ENCODE peak calls at places on chromosomes 1 and 21, in seven cellular contexts. One of them, this sample, is unnamed.

GRCh38 chr1:106954830-106955229 is 101.6 kb upstream of the PRMT6 start:
- DNase-seq in sigmoid colon: no peak
- DNase-seq in K562: no peak
- DNase-seq in HCT116: no peak
- DNase-seq in H1: no peak
- DNase-seq in transverse colon: no peak
- DNase-seq in suprapubic skin: no peak
- DNase-seq in this sample: no peak

GRCh38 chr1:114719424-114719787 is 2.8 kb upstream of the NRAS start:
- DNase-seq in suprapubic skin: no peak
- DNase-seq in HCT116: no peak
- DNase-seq in K562: no peak
- DNase-seq in transverse colon: no peak
- DNase-seq in H1: no peak
- DNase-seq in sigmoid colon: no peak
- DNase-seq in this sample: no peak

GRCh38 chr21:42558846-42559245 is 45.2 kb downstream of the SLC37A1 start:
- DNase-seq in sigmoid colon: peak; percentile 40
- DNase-seq in K562: no peak
- DNase-seq in transverse colon: peak; percentile 2
- DNase-seq in HCT116: no peak
- DNase-seq in suprapubic skin: peak; percentile 72
- DNase-seq in H1: no peak
- DNase-seq in this sample: no peak

GRCh38 chr1:106232128-106232527 is 824.3 kb upstream of the PRMT6 start:
- DNase-seq in sigmoid colon: no peak
- DNase-seq in suprapubic skin: no peak
- DNase-seq in HCT116: no peak
- DNase-seq in H1: no peak
- DNase-seq in transverse colon: no peak
- DNase-seq in K562: no peak
- DNase-seq in this sample: no peak

GRCh38 chr1:92029241-92029922 is 403 bp upstream of the EPHX4 start:
- DNase-seq in K562: no peak
- DNase-seq in HCT116: no peak
- DNase-seq in sigmoid colon: no peak
- DNase-seq in H1: no peak
- DNase-seq in suprapubic skin: no peak
- DNase-seq in transverse colon: no peak
- DNase-seq in this sample: no peak

GRCh38 chr1:26468911-26469310 is 3.3 kb upstream of the HMGN2 start:
- DNase-seq in suprapubic skin: no peak
- DNase-seq in K562: no peak
- DNase-seq in HCT116: no peak
- DNase-seq in sigmoid colon: no peak
- DNase-seq in H1: no peak
- DNase-seq in transverse colon: peak; percentile 74
- DNase-seq in this sample: no peak

GRCh38 chr1:184810735-184811316 is 56.2 kb upstream of the EDEM3 start:
- DNase-seq in K562: no peak
- DNase-seq in suprapubic skin: no peak
- DNase-seq in HCT116: no peak
- DNase-seq in transverse colon: no peak
- DNase-seq in sigmoid colon: peak; percentile 77
- DNase-seq in H1: no peak
- DNase-seq in this sample: no peak

GRCh38 chr1:168303716-168304540 is 23.3 kb downstream of the TBX19 start:
- DNase-seq in HCT116: no peak
- DNase-seq in suprapubic skin: no peak
- DNase-seq in K562: no peak
- DNase-seq in transverse colon: no peak
- DNase-seq in H1: no peak
- DNase-seq in sigmoid colon: no peak
- DNase-seq in this sample: no peak

GRCh38 chr1:110436635-110437034 is 14.3 kb upstream of the PROK1 start:
- DNase-seq in H1: no peak
- DNase-seq in sigmoid colon: no peak
- DNase-seq in suprapubic skin: no peak
- DNase-seq in K562: no peak
- DNase-seq in HCT116: no peak
- DNase-seq in transverse colon: no peak
- DNase-seq in this sample: no peak

GRCh38 chr1:207397525-207397926 is 56.6 kb upstream of the CR2 start:
- DNase-seq in H1: no peak
- DNase-seq in transverse colon: no peak
- DNase-seq in sigmoid colon: no peak
- DNase-seq in suprapubic skin: no peak
- DNase-seq in HCT116: no peak
- DNase-seq in K562: no peak
- DNase-seq in this sample: no peak

GRCh38 chr1:53604291-53604919 is 134.6 kb downstream of the GLIS1 start:
- DNase-seq in transverse colon: no peak
- DNase-seq in K562: no peak
- DNase-seq in HCT116: no peak
- DNase-seq in sigmoid colon: no peak
- DNase-seq in suprapubic skin: no peak
- DNase-seq in H1: no peak
- DNase-seq in this sample: no peak

GRCh38 chr1:43722825-43723224 is 15.5 kb downstream of the ST3GAL3 start:
- DNase-seq in H1: no peak
- DNase-seq in transverse colon: no peak
- DNase-seq in suprapubic skin: no peak
- DNase-seq in sigmoid colon: no peak
- DNase-seq in HCT116: no peak
- DNase-seq in K562: peak; percentile 42
- DNase-seq in this sample: no peak

GRCh38 chr1:154405762-154406571 is 824 bp downstream of the IL6R start:
- DNase-seq in suprapubic skin: peak; percentile 95
- DNase-seq in sigmoid colon: peak; percentile 94
- DNase-seq in K562: peak; percentile 54
- DNase-seq in HCT116: no peak
- DNase-seq in transverse colon: peak; percentile 76
- DNase-seq in H1: no peak
- DNase-seq in this sample: peak; percentile 78

GRCh38 chr21:26070822-26071425 is 99.6 kb downstream of the APP start:
- DNase-seq in H1: no peak
- DNase-seq in transverse colon: peak; percentile 35
- DNase-seq in sigmoid colon: peak; percentile 81
- DNase-seq in suprapubic skin: no peak
- DNase-seq in HCT116: no peak
- DNase-seq in K562: no peak
- DNase-seq in this sample: no peak

GRCh38 chr1:231401478-231401877 is 20.6 kb downstream of the EGLN1 start:
- DNase-seq in transverse colon: no peak
- DNase-seq in sigmoid colon: no peak
- DNase-seq in HCT116: no peak
- DNase-seq in suprapubic skin: no peak
- DNase-seq in K562: no peak
- DNase-seq in H1: no peak
- DNase-seq in this sample: no peak

GRCh38 chr1:190453550-190453949 is 24.1 kb downstream of the BRINP3 start:
- DNase-seq in H1: no peak
- DNase-seq in suprapubic skin: no peak
- DNase-seq in HCT116: no peak
- DNase-seq in sigmoid colon: no peak
- DNase-seq in K562: no peak
- DNase-seq in transverse colon: no peak
- DNase-seq in this sample: no peak

GRCh38 chr1:1068077-1068373 is 6.1 kb downstream of the RNF223 start:
- DNase-seq in HCT116: no peak
- DNase-seq in sigmoid colon: no peak
- DNase-seq in K562: peak; percentile 72
- DNase-seq in suprapubic skin: no peak
- DNase-seq in transverse colon: no peak
- DNase-seq in H1: no peak
- DNase-seq in this sample: no peak

GRCh38 chr1:1069711-1070676 is 4.1 kb downstream of the RNF223 start:
- DNase-seq in K562: peak; percentile 60
- DNase-seq in suprapubic skin: no peak
- DNase-seq in sigmoid colon: no peak
- DNase-seq in transverse colon: no peak
- DNase-seq in H1: no peak
- DNase-seq in HCT116: no peak
- DNase-seq in this sample: no peak

GRCh38 chr1:1068374-1069060 is 5.6 kb downstream of the RNF223 start:
- DNase-seq in sigmoid colon: no peak
- DNase-seq in K562: peak; percentile 51
- DNase-seq in transverse colon: peak; percentile 88
- DNase-seq in H1: no peak
- DNase-seq in suprapubic skin: no peak
- DNase-seq in HCT116: no peak
- DNase-seq in this sample: peak; percentile 56

GRCh38 chr1:1067284-1068076 is 6.6 kb downstream of the RNF223 start:
- DNase-seq in K562: no peak
- DNase-seq in suprapubic skin: no peak
- DNase-seq in transverse colon: peak; percentile 28
- DNase-seq in sigmoid colon: no peak
- DNase-seq in HCT116: no peak
- DNase-seq in H1: no peak
- DNase-seq in this sample: no peak

GRCh38 chr1:1069061-1069710 is 4.9 kb downstream of the RNF223 start:
- DNase-seq in K562: peak; percentile 92
- DNase-seq in HCT116: peak; percentile 65
- DNase-seq in suprapubic skin: no peak
- DNase-seq in transverse colon: peak; percentile 92
- DNase-seq in H1: peak; percentile 68
- DNase-seq in sigmoid colon: no peak
- DNase-seq in this sample: peak; percentile 86
- TF ChIP-seq POLR2A in K562: no peak
- TF ChIP-seq POLR2A in HCT116: no peak
- TF ChIP-seq POLR2A in suprapubic skin: no peak
- TF ChIP-seq POLR2A in transverse colon: peak; percentile 54
- TF ChIP-seq POLR2A in H1: no peak
- TF ChIP-seq POLR2A in sigmoid colon: no peak
- TF ChIP-seq POLR2A in this sample: no peak

DNA sequence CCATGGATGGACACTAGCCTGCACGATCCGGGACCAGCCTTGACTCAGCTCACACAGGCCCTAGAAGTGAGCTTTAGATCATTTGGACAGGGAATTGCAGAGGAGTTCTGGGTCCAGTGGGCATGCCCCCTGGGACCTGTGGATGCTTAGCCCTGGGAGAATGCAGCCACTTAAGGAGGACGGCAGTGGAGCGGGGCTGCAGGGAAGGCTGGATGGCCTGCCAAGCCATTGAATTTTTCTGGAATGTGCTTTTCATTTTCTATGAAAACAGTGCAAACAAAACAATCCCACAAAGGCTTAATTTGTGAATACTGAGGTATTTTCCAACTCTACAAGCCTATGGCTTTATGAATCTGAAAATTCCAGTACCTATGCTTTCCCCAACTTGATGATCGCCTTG is 80.4 kb upstream of the GCLM start:
- DNase-seq in suprapubic skin: no peak
- DNase-seq in sigmoid colon: no peak
- DNase-seq in K562: no peak
- DNase-seq in HCT116: no peak
- DNase-seq in transverse colon: no peak
- DNase-seq in H1: no peak
- DNase-seq in this sample: no peak
- H3K4me1 ChIP-seq in suprapubic skin: peaks cover 17% of the 10 kb centered on the region
- H3K4me1 ChIP-seq in sigmoid colon: no peaks in the 10 kb centered on the region
- H3K4me1 ChIP-seq in K562: no peaks in the 10 kb centered on the region
- H3K4me1 ChIP-seq in HCT116: peaks cover 3% of the 10 kb centered on the region
- H3K4me1 ChIP-seq in transverse colon: no peaks in the 10 kb centered on the region
- H3K4me1 ChIP-seq in H1: no peaks in the 10 kb centered on the region
- H3K4me1 ChIP-seq in this sample: peaks cover 21% of the 10 kb centered on the region

GRCh38 chr1:17270891-17271765 is 22.2 kb downstream of the PADI3 start:
- DNase-seq in K562: no peak
- DNase-seq in suprapubic skin: no peak
- DNase-seq in sigmoid colon: no peak
- DNase-seq in H1: no peak
- DNase-seq in HCT116: no peak
- DNase-seq in transverse colon: no peak
- DNase-seq in this sample: no peak
- TF ChIP-seq POLR2AphosphoS5 in K562: no peak
- TF ChIP-seq POLR2AphosphoS5 in suprapubic skin: no peak
- TF ChIP-seq POLR2AphosphoS5 in sigmoid colon: no peak
- TF ChIP-seq POLR2AphosphoS5 in H1: no peak
- TF ChIP-seq POLR2AphosphoS5 in HCT116: no peak
- TF ChIP-seq POLR2AphosphoS5 in transverse colon: no peak
- TF ChIP-seq POLR2AphosphoS5 in this sample: no peak

GRCh38 chr1:180515857-180516388 is 13.5 kb upstream of the ACBD6 start:
- DNase-seq in K562: peak; percentile 95
- DNase-seq in sigmoid colon: peak; percentile 86
- DNase-seq in transverse colon: peak; percentile 62
- DNase-seq in suprapubic skin: no peak
- DNase-seq in HCT116: peak; percentile 73
- DNase-seq in H1: peak; percentile 39
- DNase-seq in this sample: peak; percentile 59
- TF ChIP-seq POLR2A in K562: no peak
- TF ChIP-seq POLR2A in sigmoid colon: no peak
- TF ChIP-seq POLR2A in transverse colon: no peak
- TF ChIP-seq POLR2A in suprapubic skin: no peak
- TF ChIP-seq POLR2A in HCT116: no peak
- TF ChIP-seq POLR2A in H1: no peak
- TF ChIP-seq POLR2A in this sample: no peak

DNA sequence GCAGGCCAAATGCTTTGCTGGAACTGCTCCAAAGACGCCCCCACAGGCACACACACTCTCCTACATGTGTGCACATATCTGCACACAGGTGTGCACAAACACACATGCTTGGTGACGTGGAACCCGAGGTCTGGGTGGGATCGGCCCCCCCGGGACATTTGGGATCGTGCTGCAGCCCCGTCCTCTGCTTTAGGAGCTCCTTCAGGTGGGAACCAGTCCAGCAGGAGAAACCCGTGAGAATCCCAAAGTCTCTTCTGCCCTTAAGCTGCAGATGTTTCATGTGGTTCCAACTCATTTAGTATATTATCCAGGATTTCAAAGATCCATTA is 38.6 kb downstream of the UBE2G2 start:
- DNase-seq in sigmoid colon: no peak
- DNase-seq in transverse colon: no peak
- DNase-seq in suprapubic skin: peak; percentile 73
- DNase-seq in H1: no peak
- DNase-seq in HCT116: no peak
- DNase-seq in K562: no peak
- DNase-seq in this sample: no peak
- H3K4me1 ChIP-seq in sigmoid colon: no peaks in the 10 kb centered on the region
- H3K4me1 ChIP-seq in transverse colon: peaks cover 8% of the 10 kb centered on the region
- H3K4me1 ChIP-seq in suprapubic skin: peaks cover 18% of the 10 kb centered on the region
- H3K4me1 ChIP-seq in H1: no peaks in the 10 kb centered on the region
- H3K4me1 ChIP-seq in HCT116: peaks cover 20% of the 10 kb centered on the region
- H3K4me1 ChIP-seq in K562: peaks cover 70% of the 10 kb centered on the region
- H3K4me1 ChIP-seq in this sample: no peaks in the 10 kb centered on the region

This sample was measured in breast epithelium.